ENCODE peak calls at places on chromosome 22, in ten cellular contexts. D, Q, I, U, X, G, E, W, A and P are unnamed samples.

GRCh38 chr22:33513388-33514336 is 406.6 kb downstream of the LARGE1 start:
- DNase-seq in I (no peak), W (no peak), U (no peak), Q (no peak), A (no peak), E (no peak), X (peak; percentile 38), D (peak; percentile 7), G (no peak), P (peak; percentile 55)

GRCh38 chr22:42313804-42314581 is 43.5 kb upstream of the TCF20 start:
- DNase-seq in D (peak; percentile 61), E (no peak), Q (peak; percentile 91), X (peak; percentile 16), U (no peak), I (peak; percentile 34), G (no peak), A (peak; percentile 49), W (peak; percentile 45), P (peak; percentile 47)

GRCh38 chr22:23787600-23787896 is 782 bp downstream of the SMARCB1 start:
- DNase-seq in U (no peak), W (no peak), X (no peak), G (no peak), E (no peak), A (no peak), Q (no peak), I (no peak), D (no peak), P (no peak)

GRCh38 chr22:33013051-33013450 is 45.1 kb downstream of the SYN3 start:
- DNase-seq in E (no peak), X (no peak), U (no peak), A (no peak), Q (no peak), W (no peak), I (no peak), G (no peak), D (no peak), P (no peak)

GRCh38 chr22:33656808-33657628 is 263.3 kb downstream of the LARGE1 start:
- DNase-seq in I (no peak), W (no peak), E (no peak), D (no peak), Q (no peak), G (no peak), U (no peak), X (peak; percentile 4), A (no peak), P (no peak)

GRCh38 chr22:29245626-29246385 is 22.0 kb downstream of the RHBDD3 start:
- DNase-seq in G (peak; percentile 78), A (peak; percentile 79), Q (peak; percentile 75), W (peak; percentile 66), D (peak; percentile 76), E (peak; percentile 58), I (peak; percentile 66), X (peak; percentile 65), U (peak; percentile 41), P (peak; percentile 75)

GRCh38 chr22:35312198-35313059 is 12.7 kb downstream of the TOM1 start:
- DNase-seq in E (no peak), W (no peak), G (no peak), D (peak; percentile 55), A (peak; percentile 58), I (no peak), U (no peak), Q (no peak), X (no peak), P (peak; percentile 18)

GRCh38 chr22:32843300-32843699 is 41.8 kb downstream of the TIMP3 start:
- DNase-seq in D (no peak), U (no peak), Q (no peak), G (no peak), E (no peak), I (no peak), W (no peak), A (no peak), X (no peak), P (no peak)

GRCh38 chr22:46086577-46087335 is 63.6 kb upstream of the PPARA start:
- DNase-seq in D (no peak), W (peak; percentile 22), I (no peak), E (no peak), G (peak; percentile 43), Q (no peak), A (no peak), U (no peak), X (peak; percentile 85), P (peak; percentile 80)

GRCh38 chr22:47113880-47114415 is 351.5 kb downstream of the TBC1D22A start:
- DNase-seq in D (no peak), A (no peak), Q (no peak), X (no peak), E (no peak), I (no peak), G (no peak), U (no peak), W (no peak), P (no peak)

GRCh38 chr22:45341503-45341902 is 31.8 kb downstream of the FAM118A start:
- DNase-seq in Q (no peak), I (no peak), A (peak; percentile 6), U (no peak), D (no peak), G (no peak), E (peak; percentile 26), W (no peak), X (no peak), P (no peak)

GRCh38 chr22:36340621-36341020 is 47.1 kb downstream of the MYH9 start:
- DNase-seq in G (no peak), U (no peak), W (no peak), X (no peak), Q (peak; percentile 38), E (no peak), I (no peak), D (no peak), A (no peak), P (no peak)
- H3K4me3 ChIP-seq in G (no peak overlapping the region), U (no peak overlapping the region), W (no peak overlapping the region), X (no peak overlapping the region), Q (no peak overlapping the region), E (no peak overlapping the region), I (no peak overlapping the region), D (no peak overlapping the region), A (no peak overlapping the region), P (no peak overlapping the region)

DNA sequence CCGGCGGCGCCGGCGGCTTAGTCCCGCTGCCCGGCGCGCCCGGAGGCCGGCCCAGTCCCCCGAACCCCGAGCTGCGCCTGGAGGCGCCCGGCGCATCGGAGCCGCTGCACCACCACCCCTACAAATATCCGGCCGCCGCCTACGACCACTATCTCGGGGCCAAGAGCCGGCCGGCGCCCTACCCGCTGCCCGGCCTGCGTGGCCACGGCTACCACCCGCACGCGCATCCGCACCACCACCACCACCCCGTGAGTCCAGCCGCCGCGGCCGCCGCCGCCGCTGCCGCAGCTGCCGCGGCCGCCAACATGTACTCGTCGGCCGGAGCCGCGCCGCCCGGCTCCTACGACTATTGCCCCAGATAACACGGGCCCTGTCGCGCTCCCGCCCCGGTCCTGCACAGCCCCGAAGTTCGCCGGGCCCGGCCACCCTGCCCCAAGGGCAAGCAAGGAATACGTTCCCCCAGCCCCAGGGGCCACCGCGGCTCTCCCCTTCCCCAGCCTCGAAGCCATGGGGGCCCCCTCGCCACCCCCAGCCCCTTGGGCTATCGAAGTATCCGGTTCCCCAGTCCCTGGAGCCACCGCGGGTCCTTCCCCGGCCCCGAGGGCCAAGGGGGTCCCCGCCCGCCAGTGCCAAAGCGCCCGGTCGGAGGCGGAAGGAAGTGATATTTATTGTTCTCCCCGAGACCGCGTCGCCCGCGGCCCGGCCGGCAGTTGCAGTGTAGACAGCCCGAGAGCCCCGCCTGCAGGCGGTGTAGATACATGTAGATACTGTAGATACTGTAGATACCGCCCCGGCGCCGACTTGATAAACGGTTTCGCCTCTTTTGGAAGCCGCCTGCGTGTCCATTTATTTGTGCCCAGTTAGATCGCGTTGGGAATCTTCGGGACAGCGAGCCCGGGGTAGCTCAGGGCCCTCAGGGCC is 6.2 kb downstream of the TBX1 start:
- DNase-seq in I (peak; percentile 51), G (peak; percentile 81), A (peak; percentile 34), X (peak; percentile 28), E (no peak), D (peak; percentile 55), U (peak; percentile 63), W (peak; percentile 48), Q (peak; percentile 56), P (peak; percentile 38)
- TF ChIP-seq CTCF in I (peak; percentile 27), G (peak; percentile 25), A (peak; percentile 17), X (peak; percentile 30), E (peak; percentile 31), D (no peak), U (peak; percentile 44), W (peak; percentile 29), Q (peak; percentile 27), P (peak; percentile 29)

GRCh38 chr22:49797706-49798105 is 30.0 kb downstream of the BRD1 start:
- DNase-seq in D (no peak), I (no peak), E (no peak), Q (no peak), G (no peak), W (no peak), X (no peak), A (no peak), U (no peak), P (no peak)

GRCh38 chr22:49798486-49799151 is 29.1 kb downstream of the BRD1 start:
- DNase-seq in G (no peak), I (no peak), X (no peak), Q (no peak), W (no peak), U (no peak), A (no peak), D (no peak), E (no peak), P (no peak)

GRCh38 chr22:49800408-49801238 is 27.1 kb downstream of the BRD1 start:
- DNase-seq in G (no peak), W (no peak), Q (no peak), E (no peak), A (no peak), I (no peak), X (no peak), U (no peak), D (no peak), P (no peak)

GRCh38 chr22:49801391-49802060 is 26.1 kb downstream of the BRD1 start:
- DNase-seq in X (no peak), W (no peak), D (no peak), I (no peak), G (no peak), A (no peak), E (no peak), Q (no peak), U (no peak), P (no peak)

DNA sequence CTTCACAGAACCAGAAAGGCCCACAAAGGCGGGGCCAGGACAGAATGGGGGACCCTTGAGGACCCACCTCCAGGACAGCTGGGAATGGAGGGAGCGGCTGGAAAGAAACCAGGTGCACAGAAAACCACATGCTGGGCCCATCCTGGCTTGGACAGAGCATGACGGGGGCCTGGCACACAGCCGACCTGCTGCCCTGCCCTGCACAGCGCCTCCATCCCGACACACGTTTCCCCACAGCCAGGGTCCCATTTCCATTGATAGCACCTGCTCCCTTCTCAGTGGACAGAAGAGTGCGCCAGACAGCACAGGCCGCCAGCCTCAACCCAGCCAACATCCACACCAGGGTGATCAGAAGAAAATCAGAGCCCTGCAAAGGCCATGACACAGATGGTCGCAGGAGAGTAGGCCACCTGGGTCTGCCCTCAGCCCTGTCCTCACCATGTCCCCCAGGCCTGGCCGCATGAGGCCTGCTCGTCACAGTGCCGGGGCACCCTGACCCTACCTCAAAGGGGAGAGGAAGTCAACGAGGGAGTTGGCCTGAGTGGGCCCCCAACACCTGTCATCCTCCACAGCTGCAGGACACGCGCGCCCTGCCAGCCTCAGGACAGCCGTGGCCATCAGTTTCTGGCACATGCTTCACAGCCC is 28.1 kb downstream of the BRD1 start:
- DNase-seq in D (no peak), X (no peak), G (no peak), I (no peak), A (no peak), U (no peak), E (no peak), Q (no peak), W (no peak), P (no peak)
- H3K4me3 ChIP-seq in D (no peak overlapping the region), X (no peak overlapping the region), G (no peak overlapping the region), I (no peak overlapping the region), A (no peak overlapping the region), U (no peak overlapping the region), E (no peak overlapping the region), Q (no peak overlapping the region), W (no peak overlapping the region), P (no peak overlapping the region)

GRCh38 chr22:40679964-40680818 is 907 bp downstream of the MCHR1 start:
- DNase-seq in D (no peak), G (no peak), A (no peak), I (no peak), U (no peak), E (no peak), Q (peak; percentile 69), W (no peak), X (peak; percentile 49), P (peak; percentile 45)
- TF ChIP-seq CTCF in D (no peak), G (no peak), A (no peak), I (no peak), U (no peak), E (no peak), Q (no peak), W (no peak), X (peak; percentile 33), P (no peak)